ENCODE peak calls at places on chromosomes 13 and 19, in ten cellular contexts. One of them, this sample, is unnamed.

GRCh38 chr13:76663941-76664340 is 222.3 kb downstream of the KCTD12 start:
- DNase-seq in choroid plexus epithelial cell: peak
- DNase-seq in cardiac fibroblast: peak
- DNase-seq in thoracic aorta: no peak
- DNase-seq in CD8-positive, alpha-beta T cell: no peak
- DNase-seq in fibroblast of lung: no peak
- DNase-seq in Panc1: no peak
- DNase-seq in neural progenitor cell: no peak
- DNase-seq in IMR-90: peak
- DNase-seq in transverse colon: no peak
- DNase-seq in this sample: no peak

GRCh38 chr13:20190481-20191310 is 2.0 kb downstream of the GJB2 start:
- DNase-seq in transverse colon: no peak
- DNase-seq in cardiac fibroblast: peak
- DNase-seq in CD8-positive, alpha-beta T cell: no peak
- DNase-seq in IMR-90: peak
- DNase-seq in choroid plexus epithelial cell: peak
- DNase-seq in thoracic aorta: no peak
- DNase-seq in fibroblast of lung: peak
- DNase-seq in Panc1: no peak
- DNase-seq in neural progenitor cell: no peak
- DNase-seq in this sample: peak

GRCh38 chr19:30719189-30719990 is 347.2 kb downstream of the ZNF536 start:
- DNase-seq in Panc1: no peak
- DNase-seq in neural progenitor cell: peak
- DNase-seq in choroid plexus epithelial cell: peak
- DNase-seq in CD8-positive, alpha-beta T cell: no peak
- DNase-seq in IMR-90: no peak
- DNase-seq in fibroblast of lung: peak
- DNase-seq in thoracic aorta: no peak
- DNase-seq in transverse colon: peak
- DNase-seq in cardiac fibroblast: peak
- DNase-seq in this sample: no peak

GRCh38 chr19:31803819-31804446 is 454.7 kb upstream of the TSHZ3 start:
- DNase-seq in thoracic aorta: no peak
- DNase-seq in Panc1: no peak
- DNase-seq in choroid plexus epithelial cell: no peak
- DNase-seq in fibroblast of lung: no peak
- DNase-seq in cardiac fibroblast: no peak
- DNase-seq in neural progenitor cell: no peak
- DNase-seq in CD8-positive, alpha-beta T cell: no peak
- DNase-seq in IMR-90: no peak
- DNase-seq in transverse colon: no peak
- DNase-seq in this sample: no peak

GRCh38 chr19:38251564-38252051 is 4.6 kb downstream of the PPP1R14A start:
- DNase-seq in cardiac fibroblast: peak
- DNase-seq in thoracic aorta: no peak
- DNase-seq in neural progenitor cell: no peak
- DNase-seq in CD8-positive, alpha-beta T cell: no peak
- DNase-seq in fibroblast of lung: no peak
- DNase-seq in transverse colon: no peak
- DNase-seq in IMR-90: no peak
- DNase-seq in choroid plexus epithelial cell: no peak
- DNase-seq in Panc1: no peak
- DNase-seq in this sample: peak

GRCh38 chr13:97268772-97269171 is 46.6 kb downstream of the MBNL2 start:
- DNase-seq in choroid plexus epithelial cell: no peak
- DNase-seq in cardiac fibroblast: peak
- DNase-seq in neural progenitor cell: no peak
- DNase-seq in transverse colon: no peak
- DNase-seq in fibroblast of lung: no peak
- DNase-seq in CD8-positive, alpha-beta T cell: no peak
- DNase-seq in Panc1: no peak
- DNase-seq in thoracic aorta: no peak
- DNase-seq in IMR-90: no peak
- DNase-seq in this sample: no peak

GRCh38 chr19:48740705-48741030 is 258 bp upstream of the RASIP1 start:
- DNase-seq in fibroblast of lung: no peak
- DNase-seq in transverse colon: no peak
- DNase-seq in choroid plexus epithelial cell: no peak
- DNase-seq in cardiac fibroblast: no peak
- DNase-seq in CD8-positive, alpha-beta T cell: no peak
- DNase-seq in thoracic aorta: no peak
- DNase-seq in neural progenitor cell: no peak
- DNase-seq in IMR-90: no peak
- DNase-seq in Panc1: no peak
- DNase-seq in this sample: no peak

GRCh38 chr19:43311706-43312105 is 41.8 kb upstream of the CD177 start:
- DNase-seq in transverse colon: no peak
- DNase-seq in Panc1: no peak
- DNase-seq in neural progenitor cell: no peak
- DNase-seq in fibroblast of lung: no peak
- DNase-seq in choroid plexus epithelial cell: no peak
- DNase-seq in cardiac fibroblast: no peak
- DNase-seq in thoracic aorta: no peak
- DNase-seq in CD8-positive, alpha-beta T cell: no peak
- DNase-seq in IMR-90: no peak
- DNase-seq in this sample: no peak

GRCh38 chr19:39557791-39558622 is 18.0 kb upstream of the EID2 start:
- DNase-seq in cardiac fibroblast: no peak
- DNase-seq in fibroblast of lung: no peak
- DNase-seq in choroid plexus epithelial cell: peak
- DNase-seq in Panc1: peak
- DNase-seq in thoracic aorta: no peak
- DNase-seq in neural progenitor cell: no peak
- DNase-seq in IMR-90: peak
- DNase-seq in transverse colon: no peak
- DNase-seq in CD8-positive, alpha-beta T cell: no peak
- DNase-seq in this sample: no peak

GRCh38 chr13:33349996-33350826 is 64.7 kb upstream of the STARD13 start:
- DNase-seq in choroid plexus epithelial cell: peak
- DNase-seq in IMR-90: peak
- DNase-seq in thoracic aorta: no peak
- DNase-seq in Panc1: no peak
- DNase-seq in CD8-positive, alpha-beta T cell: no peak
- DNase-seq in fibroblast of lung: peak
- DNase-seq in neural progenitor cell: peak
- DNase-seq in transverse colon: peak
- DNase-seq in cardiac fibroblast: peak
- DNase-seq in this sample: peak

GRCh38 chr19:46296722-46297431 is at the start of gene HIF3A:
- DNase-seq in fibroblast of lung: no peak
- DNase-seq in transverse colon: peak
- DNase-seq in choroid plexus epithelial cell: peak
- DNase-seq in Panc1: no peak
- DNase-seq in CD8-positive, alpha-beta T cell: no peak
- DNase-seq in thoracic aorta: no peak
- DNase-seq in cardiac fibroblast: no peak
- DNase-seq in neural progenitor cell: peak
- DNase-seq in IMR-90: no peak
- DNase-seq in this sample: no peak
- H3K4me3 ChIP-seq in fibroblast of lung: peak
- H3K4me3 ChIP-seq in transverse colon: peak
- H3K4me3 ChIP-seq in choroid plexus epithelial cell: peak
- H3K4me3 ChIP-seq in Panc1: peak
- H3K4me3 ChIP-seq in CD8-positive, alpha-beta T cell: no peak
- H3K4me3 ChIP-seq in thoracic aorta: peak
- H3K4me3 ChIP-seq in cardiac fibroblast: peak
- H3K4me3 ChIP-seq in neural progenitor cell: peak
- H3K4me3 ChIP-seq in IMR-90: no peak
- H3K4me3 ChIP-seq in this sample: peak

GRCh38 chr13:110470272-110471009 is 91.1 kb downstream of the RAB20 start:
- DNase-seq in thoracic aorta: no peak
- DNase-seq in neural progenitor cell: no peak
- DNase-seq in choroid plexus epithelial cell: peak
- DNase-seq in IMR-90: no peak
- DNase-seq in transverse colon: no peak
- DNase-seq in Panc1: no peak
- DNase-seq in cardiac fibroblast: no peak
- DNase-seq in fibroblast of lung: no peak
- DNase-seq in CD8-positive, alpha-beta T cell: no peak
- DNase-seq in this sample: no peak

GRCh38 chr13:110468986-110469495 is 92.5 kb downstream of the RAB20 start:
- DNase-seq in cardiac fibroblast: no peak
- DNase-seq in fibroblast of lung: no peak
- DNase-seq in choroid plexus epithelial cell: no peak
- DNase-seq in transverse colon: no peak
- DNase-seq in Panc1: no peak
- DNase-seq in CD8-positive, alpha-beta T cell: no peak
- DNase-seq in IMR-90: no peak
- DNase-seq in neural progenitor cell: no peak
- DNase-seq in thoracic aorta: no peak
- DNase-seq in this sample: no peak

GRCh38 chr13:110471156-110471832 is 90.2 kb downstream of the RAB20 start:
- DNase-seq in IMR-90: no peak
- DNase-seq in neural progenitor cell: no peak
- DNase-seq in fibroblast of lung: no peak
- DNase-seq in thoracic aorta: no peak
- DNase-seq in CD8-positive, alpha-beta T cell: no peak
- DNase-seq in choroid plexus epithelial cell: peak
- DNase-seq in transverse colon: peak
- DNase-seq in cardiac fibroblast: peak
- DNase-seq in Panc1: no peak
- DNase-seq in this sample: no peak

GRCh38 chr13:110467516-110467915 is 94.0 kb downstream of the RAB20 start:
- DNase-seq in IMR-90: no peak
- DNase-seq in thoracic aorta: no peak
- DNase-seq in choroid plexus epithelial cell: no peak
- DNase-seq in fibroblast of lung: no peak
- DNase-seq in Panc1: no peak
- DNase-seq in CD8-positive, alpha-beta T cell: no peak
- DNase-seq in neural progenitor cell: no peak
- DNase-seq in transverse colon: no peak
- DNase-seq in cardiac fibroblast: no peak
- DNase-seq in this sample: no peak

GRCh38 chr13:110469597-110469996 is 91.9 kb downstream of the RAB20 start:
- DNase-seq in transverse colon: no peak
- DNase-seq in IMR-90: no peak
- DNase-seq in fibroblast of lung: no peak
- DNase-seq in cardiac fibroblast: no peak
- DNase-seq in thoracic aorta: no peak
- DNase-seq in CD8-positive, alpha-beta T cell: no peak
- DNase-seq in choroid plexus epithelial cell: no peak
- DNase-seq in Panc1: no peak
- DNase-seq in neural progenitor cell: no peak
- DNase-seq in this sample: no peak
- TF ChIP-seq CTCF in transverse colon: no peak
- TF ChIP-seq CTCF in IMR-90: no peak
- TF ChIP-seq CTCF in fibroblast of lung: no peak
- TF ChIP-seq CTCF in cardiac fibroblast: no peak
- TF ChIP-seq CTCF in thoracic aorta: no peak
- TF ChIP-seq CTCF in CD8-positive, alpha-beta T cell: no peak
- TF ChIP-seq CTCF in choroid plexus epithelial cell: no peak
- TF ChIP-seq CTCF in Panc1: no peak
- TF ChIP-seq CTCF in neural progenitor cell: no peak
- TF ChIP-seq CTCF in this sample: no peak

DNA sequence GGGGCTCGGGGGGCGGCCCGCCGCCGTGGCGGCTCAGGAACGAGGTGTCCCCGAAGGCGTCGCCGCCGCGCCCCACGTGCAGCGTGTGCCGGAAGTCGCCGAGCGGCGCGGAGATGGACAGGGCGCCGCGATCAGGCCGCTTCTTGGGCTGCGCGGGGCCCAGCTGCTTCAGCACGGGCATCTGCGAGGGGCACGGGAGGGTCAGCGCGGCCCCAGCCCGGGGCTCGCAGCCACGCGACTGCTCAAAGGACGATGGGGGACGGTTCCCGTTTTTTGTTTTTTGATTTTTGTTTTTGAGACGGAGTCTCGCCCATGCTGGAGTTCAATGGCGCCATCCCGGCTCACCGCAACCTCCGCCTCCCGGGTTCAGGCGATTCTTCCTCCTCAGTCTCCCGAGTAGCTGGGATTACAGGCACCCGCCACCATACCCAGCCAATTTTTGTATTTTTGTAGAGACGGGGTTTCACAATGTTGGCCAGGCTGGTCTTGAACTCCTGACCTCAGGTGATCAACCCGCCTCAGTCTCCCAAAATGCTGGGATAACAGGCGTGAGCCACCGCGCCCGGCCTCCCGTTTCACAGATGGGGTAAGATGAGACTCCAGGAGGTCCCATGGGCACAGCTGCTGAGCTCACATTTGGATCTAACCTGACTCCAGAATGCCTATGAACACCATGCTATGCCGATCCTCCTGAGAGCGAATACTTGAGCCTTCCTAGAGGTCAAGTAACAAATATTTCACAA is 2.0 kb upstream of the LENG9 start:
- DNase-seq in cardiac fibroblast: no peak
- DNase-seq in Panc1: no peak
- DNase-seq in transverse colon: no peak
- DNase-seq in neural progenitor cell: peak
- DNase-seq in thoracic aorta: no peak
- DNase-seq in CD8-positive, alpha-beta T cell: no peak
- DNase-seq in fibroblast of lung: no peak
- DNase-seq in choroid plexus epithelial cell: no peak
- DNase-seq in IMR-90: no peak
- DNase-seq in this sample: peak
- H3K4me3 ChIP-seq in cardiac fibroblast: no peak
- H3K4me3 ChIP-seq in Panc1: no peak
- H3K4me3 ChIP-seq in transverse colon: no peak
- H3K4me3 ChIP-seq in neural progenitor cell: no peak
- H3K4me3 ChIP-seq in thoracic aorta: no peak
- H3K4me3 ChIP-seq in CD8-positive, alpha-beta T cell: no peak
- H3K4me3 ChIP-seq in fibroblast of lung: no peak
- H3K4me3 ChIP-seq in choroid plexus epithelial cell: no peak
- H3K4me3 ChIP-seq in IMR-90: no peak
- H3K4me3 ChIP-seq in this sample: peak

DNA sequence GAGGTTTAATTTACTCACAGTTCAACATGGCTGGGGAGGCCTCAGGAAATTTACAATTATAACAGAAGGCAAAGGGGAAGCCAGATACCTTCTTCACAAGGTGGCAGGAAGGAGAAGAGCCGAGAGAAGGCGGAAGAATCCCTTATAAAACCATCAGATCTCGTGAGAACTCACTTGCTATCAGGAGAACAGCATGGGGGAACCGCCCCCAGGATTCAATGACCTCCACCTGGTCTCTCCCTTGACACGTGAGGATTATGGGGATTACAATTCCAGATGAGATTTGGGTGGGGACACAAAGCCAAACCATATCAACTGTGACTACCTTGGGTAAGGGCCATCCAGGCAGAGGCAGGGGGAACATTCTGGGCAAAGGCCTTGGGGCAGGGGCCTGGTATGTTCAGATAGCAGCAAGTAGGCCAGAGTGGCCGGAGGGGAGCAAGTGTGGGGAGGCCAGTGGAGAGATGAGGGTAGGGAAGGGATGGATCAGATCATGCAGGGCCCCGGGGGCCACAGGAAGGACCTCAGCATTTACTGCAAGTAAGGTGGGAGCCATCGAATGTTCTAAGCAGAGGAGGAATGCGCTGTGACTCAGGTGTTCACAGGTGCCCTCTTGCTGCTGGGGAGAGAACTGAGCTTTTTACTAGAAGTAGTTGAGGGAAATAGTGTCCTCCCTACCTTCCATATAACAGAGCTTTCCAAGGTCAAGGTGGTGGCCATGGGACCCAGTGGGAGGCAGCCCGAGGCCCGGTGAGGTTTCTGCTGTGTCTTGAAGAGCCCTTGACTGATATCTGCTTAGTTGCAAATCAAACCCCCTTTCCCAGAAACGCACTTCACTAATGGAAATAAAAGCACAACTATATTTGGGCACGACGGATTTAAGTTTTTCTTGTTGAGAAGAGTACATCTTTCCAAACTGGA is 18.0 kb downstream of the RAB3D start:
- DNase-seq in IMR-90: no peak
- DNase-seq in cardiac fibroblast: no peak
- DNase-seq in CD8-positive, alpha-beta T cell: no peak
- DNase-seq in transverse colon: no peak
- DNase-seq in neural progenitor cell: no peak
- DNase-seq in Panc1: no peak
- DNase-seq in fibroblast of lung: no peak
- DNase-seq in thoracic aorta: no peak
- DNase-seq in choroid plexus epithelial cell: no peak
- DNase-seq in this sample: no peak
- TF ChIP-seq CTCF in IMR-90: no peak
- TF ChIP-seq CTCF in cardiac fibroblast: no peak
- TF ChIP-seq CTCF in CD8-positive, alpha-beta T cell: no peak
- TF ChIP-seq CTCF in transverse colon: no peak
- TF ChIP-seq CTCF in neural progenitor cell: no peak
- TF ChIP-seq CTCF in Panc1: no peak
- TF ChIP-seq CTCF in fibroblast of lung: no peak
- TF ChIP-seq CTCF in thoracic aorta: no peak
- TF ChIP-seq CTCF in choroid plexus epithelial cell: peak
- TF ChIP-seq CTCF in this sample: no peak